ENCODE peak calls at places on chromosomes 3 and 15, in nine cellular contexts. M, E, P, Q, W, L, I, V and C are unnamed samples. For H3K27me3, the result is how much of the 10 kb centered on the place peaks cover.

GRCh38 chr15:57156210-57156887 is 220.0 kb upstream of the CGNL1 start:
- DNase-seq in Q (no peak), V (no peak), P (no peak), I (no peak), W (no peak), M (no peak), E (no peak), L (no peak), C (no peak)

GRCh38 chr3:184741798-184742675 is 30.2 kb upstream of the MAGEF1 start:
- DNase-seq in E (peak), Q (no peak), V (peak), P (no peak), W (no peak), M (no peak), L (no peak), I (peak), C (no peak)

GRCh38 chr15:58125333-58125732 is 12.8 kb upstream of the AQP9 start:
- DNase-seq in I (no peak), L (no peak), M (no peak), E (no peak), P (no peak), W (peak), V (no peak), Q (no peak), C (no peak)

GRCh38 chr15:40069178-40070165 is 30.5 kb upstream of the SRP14 start:
- DNase-seq in V (peak), I (peak), W (peak), M (no peak), Q (no peak), L (no peak), P (peak), E (peak), C (no peak)

GRCh38 chr3:16369247-16369646 is 104.2 kb downstream of the OXNAD1 start:
- DNase-seq in L (no peak), M (no peak), Q (no peak), W (peak), P (no peak), I (no peak), V (no peak), E (no peak), C (no peak)

GRCh38 chr3:12462159-12462962 is 21.9 kb upstream of the TSEN2 start:
- DNase-seq in P (no peak), I (no peak), E (no peak), Q (no peak), L (no peak), V (no peak), W (no peak), M (no peak), C (no peak)

GRCh38 chr3:155989536-155989935 is 119.1 kb downstream of the GMPS start:
- DNase-seq in E (no peak), Q (no peak), W (no peak), L (no peak), V (no peak), P (no peak), I (no peak), M (no peak), C (no peak)

GRCh38 chr15:69546182-69546581 is 93.6 kb downstream of the RPLP1 start:
- DNase-seq in Q (no peak), V (no peak), I (no peak), W (no peak), E (no peak), P (no peak), L (no peak), M (no peak), C (no peak)

GRCh38 chr3:180590396-180590795 is 11.6 kb upstream of the TTC14 start:
- DNase-seq in I (no peak), L (no peak), V (no peak), Q (no peak), P (no peak), W (no peak), E (no peak), M (no peak), C (no peak)

GRCh38 chr15:70358871-70359647 is 261.3 kb upstream of the TLE3 start:
- DNase-seq in Q (no peak), W (no peak), E (no peak), V (no peak), L (no peak), I (no peak), P (no peak), M (no peak), C (no peak)

GRCh38 chr15:68644088-68644904 is 65.5 kb downstream of the CORO2B start:
- DNase-seq in P (peak), I (no peak), M (no peak), L (no peak), E (no peak), W (peak), V (no peak), Q (no peak), C (no peak)

GRCh38 chr3:48240000-48240710 is 749 bp upstream of the ZNF589 start:
- DNase-seq in V (no peak), E (no peak), W (no peak), Q (no peak), M (no peak), P (no peak), I (no peak), L (no peak), C (peak)

GRCh38 chr15:78047631-78048409 is 29.7 kb downstream of the TBC1D2B start:
- DNase-seq in W (peak), M (peak), E (no peak), V (peak), P (peak), L (no peak), Q (no peak), I (no peak), C (no peak)

GRCh38 chr15:94069834-94070233 is 161.5 kb upstream of the MCTP2 start:
- DNase-seq in I (no peak), E (no peak), M (no peak), W (no peak), P (no peak), Q (no peak), V (no peak), L (no peak), C (no peak)

GRCh38 chr15:78340243-78341056 is at the start of gene CRABP1:
- DNase-seq in I (no peak), Q (no peak), P (no peak), W (no peak), L (no peak), V (no peak), E (no peak), M (no peak), C (no peak)

GRCh38 chr3:149547954-149548728 is 73.6 kb downstream of the TM4SF4 start:
- DNase-seq in E (peak), P (peak), I (no peak), L (no peak), M (no peak), W (peak), Q (no peak), V (peak), C (no peak)

GRCh38 chr3:131075632-131076328 is 49.1 kb downstream of the NEK11 start:
- DNase-seq in M (no peak), E (no peak), Q (no peak), P (no peak), W (no peak), I (no peak), V (no peak), L (no peak), C (no peak)

GRCh38 chr15:94119923-94120775 is 111.2 kb upstream of the MCTP2 start:
- DNase-seq in P (peak), W (peak), I (peak), E (peak), L (peak), M (peak), Q (peak), V (peak), C (peak)

GRCh38 chr3:133268772-133269171 is 131.1 kb upstream of the BFSP2 start:
- DNase-seq in L (no peak), W (no peak), P (no peak), E (no peak), V (no peak), Q (no peak), I (no peak), M (no peak), C (no peak)

GRCh38 chr15:89578146-89578545 is 2.9 kb downstream of the TICRR start:
- DNase-seq in E (no peak), W (no peak), M (no peak), V (no peak), I (no peak), P (no peak), L (no peak), Q (no peak), C (no peak)

GRCh38 chr3:182789371-182789770 is 3.9 kb upstream of the ATP11B start:
- DNase-seq in M (no peak), I (no peak), E (no peak), P (no peak), V (no peak), L (no peak), W (peak), Q (no peak), C (no peak)

GRCh38 chr15:71572452-71573053 is 237.8 kb upstream of the NR2E3 start:
- DNase-seq in V (peak), I (no peak), E (peak), P (peak), W (peak), Q (no peak), L (no peak), M (no peak), C (peak)

GRCh38 chr3:184616416-184616815 is 54.8 kb downstream of the EPHB3 start:
- DNase-seq in M (no peak), Q (no peak), E (no peak), V (no peak), P (no peak), I (no peak), W (no peak), L (no peak), C (no peak)

GRCh38 chr3:196060834-196061233 is 21.1 kb downstream of the TFRC start:
- DNase-seq in I (no peak), W (no peak), M (no peak), Q (no peak), L (no peak), P (no peak), E (no peak), V (no peak), C (no peak)

GRCh38 chr3:8239718-8240698 is 261.6 kb upstream of the LMCD1 start:
- DNase-seq in W (peak), I (no peak), L (no peak), E (peak), V (no peak), P (peak), Q (no peak), M (no peak), C (peak)

GRCh38 chr3:196454935-196455334 is 22.7 kb upstream of the UBXN7 start:
- DNase-seq in E (no peak), P (no peak), I (no peak), L (no peak), W (peak), V (no peak), Q (no peak), M (no peak), C (no peak)

GRCh38 chr3:125120370-125121122 is 64.7 kb upstream of the HEG1 start:
- DNase-seq in Q (no peak), M (no peak), E (no peak), L (no peak), W (peak), I (peak), V (no peak), P (no peak), C (peak)

GRCh38 chr15:91203619-91204018 is 103.6 kb downstream of the SV2B start:
- DNase-seq in E (no peak), W (no peak), M (no peak), V (no peak), P (no peak), I (no peak), Q (no peak), L (no peak), C (no peak)

GRCh38 chr3:49899815-49900214 is 3.9 kb downstream of the MST1R start:
- DNase-seq in W (peak), P (peak), M (no peak), L (no peak), Q (no peak), V (no peak), E (no peak), I (no peak), C (no peak)

GRCh38 chr3:159926573-159926972 is 62.1 kb upstream of the IL12A start:
- DNase-seq in V (no peak), L (no peak), Q (no peak), E (no peak), P (no peak), I (no peak), W (no peak), M (no peak), C (no peak)

GRCh38 chr3:156425651-156426050 is 129.3 kb downstream of the SSR3 start:
- DNase-seq in Q (no peak), L (no peak), W (no peak), P (no peak), I (no peak), E (no peak), M (no peak), V (no peak), C (no peak)

GRCh38 chr15:80789296-80789695 is 10.1 kb downstream of the CEMIP start:
- DNase-seq in I (no peak), P (no peak), M (no peak), Q (no peak), V (no peak), W (peak), E (no peak), L (no peak), C (no peak)

GRCh38 chr3:98903705-98904481 is 2.4 kb upstream of the DCBLD2 start:
- DNase-seq in W (no peak), I (no peak), V (no peak), Q (no peak), P (no peak), M (no peak), E (no peak), L (no peak), C (no peak)

GRCh38 chr3:32309653-32310242 is 71.3 kb downstream of the CMTM8 start:
- DNase-seq in E (no peak), M (no peak), Q (no peak), W (no peak), P (no peak), L (no peak), I (no peak), V (no peak), C (no peak)

GRCh38 chr15:85543741-85544155 is 163.3 kb downstream of the AKAP13 start:
- DNase-seq in I (peak), E (peak), L (no peak), M (peak), V (peak), Q (peak), W (no peak), P (peak), C (peak)

GRCh38 chr3:186787642-186788481 is 4.5 kb downstream of the EIF4A2 start:
- DNase-seq in W (peak), V (no peak), Q (no peak), E (no peak), I (no peak), L (no peak), P (no peak), M (no peak), C (no peak)
- H3K4me3 ChIP-seq in W (peak), V (no peak), Q (no peak), E (peak), I (peak), L (no peak), P (peak), M (peak), C (no peak)

DNA sequence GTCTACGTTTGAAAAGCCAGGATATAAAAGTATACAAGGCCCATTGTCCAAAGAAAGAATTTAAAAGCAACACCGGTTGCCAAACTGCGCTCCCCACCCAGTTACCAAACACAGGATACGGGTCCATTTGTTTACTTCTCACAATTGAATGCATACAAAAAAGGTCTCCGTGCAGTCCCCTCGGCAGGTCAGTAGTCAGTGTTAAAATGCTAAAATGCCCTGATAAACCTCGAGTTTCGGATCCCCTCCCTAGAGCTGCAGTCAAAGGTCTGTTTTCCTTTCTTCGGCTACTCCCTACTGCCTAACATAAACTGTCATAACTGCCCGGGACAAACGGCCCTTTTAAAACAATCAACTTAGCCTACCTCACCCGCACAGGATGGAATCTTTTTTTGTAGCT is 534.6 kb downstream of the FOXP1 start:
- DNase-seq in L (no peak), I (no peak), W (no peak), V (no peak), P (no peak), E (no peak), M (no peak), Q (no peak), C (no peak)
- H3K27ac ChIP-seq in L (peak), I (peak), W (no peak), V (peak), P (peak), E (no peak), M (no peak), Q (no peak), C (no peak)

DNA sequence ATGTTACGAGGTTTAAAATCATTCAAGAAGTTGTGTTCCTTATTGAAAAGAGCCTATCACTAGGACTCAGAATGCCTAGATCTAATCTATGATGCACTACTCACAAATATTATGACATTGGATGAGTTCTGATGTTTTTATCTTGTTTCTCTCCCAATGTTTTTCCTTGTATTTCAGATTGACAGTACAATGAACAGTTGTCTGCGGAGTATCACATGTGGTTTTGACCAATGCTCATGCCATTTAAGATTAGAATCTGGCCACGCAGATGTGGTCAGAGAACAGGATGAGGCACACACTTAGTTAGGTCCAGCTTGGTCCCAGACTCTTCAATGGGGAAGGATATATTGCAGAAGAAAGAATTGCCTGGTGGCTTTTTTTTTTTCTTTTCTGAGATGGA is 25.6 kb upstream of the CCDC50 start:
- DNase-seq in L (no peak), Q (no peak), V (no peak), P (no peak), M (no peak), I (no peak), W (no peak), E (no peak), C (no peak)
- H3K27me3 ChIP-seq in L (under half), Q (under half), V (under half), P (under half), M (under half), I (under half), W (under half), E (under half), C (under half)

GRCh38 chr15:41559239-41559488 is 152 bp downstream of the TYRO3 start:
- DNase-seq in W (no peak), L (no peak), P (no peak), E (no peak), V (no peak), I (no peak), M (no peak), Q (no peak), C (no peak)
- H3K4me3 ChIP-seq in W (peak), L (peak), P (peak), E (peak), V (peak), I (peak), M (peak), Q (no peak), C (peak)

GRCh38 chr3:79957066-79957465 is 189.3 kb upstream of the ROBO1 start:
- DNase-seq in M (no peak), V (no peak), Q (no peak), P (no peak), E (no peak), W (no peak), L (no peak), I (no peak), C (no peak)

GRCh38 chr3:79954756-79955155 is 187.0 kb upstream of the ROBO1 start:
- DNase-seq in I (no peak), W (no peak), L (no peak), M (no peak), E (no peak), P (no peak), V (no peak), Q (no peak), C (no peak)

GRCh38 chr3:79960594-79960993 is 192.8 kb upstream of the ROBO1 start:
- DNase-seq in V (no peak), W (no peak), M (no peak), I (no peak), Q (no peak), P (no peak), L (no peak), E (no peak), C (no peak)
- H3K27ac ChIP-seq in V (no peak), W (no peak), M (no peak), I (no peak), Q (no peak), P (no peak), L (no peak), E (no peak), C (no peak)

GRCh38 chr3:194161181-194162045 is 25.5 kb downstream of the HES1 start:
- DNase-seq in M (no peak), V (no peak), P (no peak), E (peak), L (no peak), W (no peak), Q (no peak), I (no peak), C (no peak)
- H3K27me3 ChIP-seq in M (under half), V (under half), P (under half), E (under half), L (under half), W (under half), Q (under half), I (under half), C (under half)

DNA sequence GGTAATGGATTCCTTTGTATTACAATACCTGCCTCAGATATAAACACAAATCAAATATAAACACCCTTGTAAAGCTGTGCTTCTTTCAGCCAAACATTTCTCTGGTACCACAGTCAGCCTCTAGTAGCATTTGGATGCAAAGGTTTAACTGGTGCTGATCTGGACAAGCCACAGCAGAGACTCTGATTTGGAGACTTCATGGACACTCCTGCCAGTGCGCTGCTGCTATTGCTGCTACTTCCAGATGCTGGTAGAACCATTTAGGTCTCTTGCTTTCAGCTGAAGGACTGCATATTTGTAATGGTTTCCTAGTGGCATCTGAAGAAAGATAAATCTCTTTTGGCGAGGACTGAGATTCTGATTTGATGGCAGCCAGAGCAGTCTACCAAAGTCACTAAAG is 36.9 kb downstream of the NCK1 start:
- DNase-seq in V (no peak), W (no peak), I (no peak), P (no peak), E (no peak), L (no peak), Q (no peak), M (no peak), C (no peak)
- H3K4me3 ChIP-seq in V (no peak), W (no peak), I (no peak), P (no peak), E (no peak), L (no peak), Q (no peak), M (no peak), C (no peak)